ENCODE peak calls at places on chromosomes 1 and 21, in five cellular contexts. C is D721Med, I is left ventricle myocardium inferior, M is GM13976, J is lower lobe of right lung. S is an unnamed sample.

GRCh38 chr1:171263915-171264314 is 15.6 kb downstream of the FMO1 start:
- DNase-seq in C (no peak), I (no peak), M (no peak), J (no peak), S (no peak)

GRCh38 chr21:45283611-45284455 is 3.9 kb downstream of the POFUT2 start:
- DNase-seq in C (no peak), I (no peak), M (no peak), J (peak; percentile 38), S (no peak)

GRCh38 chr1:29474274-29474824 is 238.0 kb downstream of the PTPRU start:
- DNase-seq in C (no peak), I (no peak), M (no peak), J (no peak), S (no peak)

GRCh38 chr1:212566522-212567479 is 41.8 kb upstream of the ATF3 start:
- DNase-seq in C (no peak), I (no peak), M (peak; percentile 85), J (no peak), S (peak; percentile 82)

GRCh38 chr1:199646761-199647160 is 380.7 kb upstream of the NR5A2 start:
- DNase-seq in C (no peak), I (no peak), M (no peak), J (no peak), S (no peak)

GRCh38 chr1:205056188-205056611 is 13.2 kb downstream of the CNTN2 start:
- DNase-seq in C (peak; percentile 99), I (no peak), M (no peak), J (no peak), S (no peak)

GRCh38 chr1:207654320-207654719 is 9.4 kb downstream of the CR1L start:
- DNase-seq in C (no peak), I (no peak), M (no peak), J (no peak), S (no peak)

GRCh38 chr1:52955129-52955970 is 28.3 kb downstream of the SCP2 start:
- DNase-seq in C (no peak), I (no peak), M (no peak), J (no peak), S (no peak)

GRCh38 chr1:242554577-242554976 is 30.1 kb upstream of the PLD5 start:
- DNase-seq in C (no peak), I (no peak), M (no peak), J (no peak), S (no peak)

GRCh38 chr1:212366901-212367300 is 47.8 kb downstream of the PACC1 start:
- DNase-seq in C (no peak), I (no peak), M (no peak), J (no peak), S (no peak)

GRCh38 chr1:38938722-38939260 is 2.8 kb downstream of the RHBDL2 start:
- DNase-seq in C (no peak), I (no peak), M (no peak), J (no peak), S (no peak)

GRCh38 chr21:17949395-17949794 is 130.2 kb upstream of the C21orf91 start:
- DNase-seq in C (no peak), I (no peak), M (no peak), J (no peak), S (no peak)

GRCh38 chr1:98704474-98704873 is 43.0 kb downstream of the SNX7 start:
- DNase-seq in C (no peak), I (no peak), M (no peak), J (no peak), S (no peak)

GRCh38 chr1:10644307-10645128 is 151.9 kb downstream of the CASZ1 start:
- DNase-seq in C (no peak), I (no peak), M (no peak), J (no peak), S (no peak)

GRCh38 chr1:111204923-111205723 is 4.7 kb upstream of the DENND2D start:
- DNase-seq in C (no peak), I (no peak), M (no peak), J (no peak), S (no peak)

GRCh38 chr1:59223943-59224639 is 72.8 kb upstream of the FGGY start:
- DNase-seq in C (no peak), I (no peak), M (no peak), J (no peak), S (no peak)

GRCh38 chr21:44763451-44764318 is 37.9 kb downstream of the UBE2G2 start:
- DNase-seq in C (no peak), I (no peak), M (no peak), J (no peak), S (no peak)

GRCh38 chr1:205907794-205908193 is 35.5 kb downstream of the SLC26A9 start:
- DNase-seq in C (no peak), I (no peak), M (no peak), J (no peak), S (no peak)

GRCh38 chr21:34004013-34004938 is 69.1 kb upstream of the MRPS6 start:
- DNase-seq in C (no peak), I (no peak), M (no peak), J (no peak), S (no peak)

GRCh38 chr1:87684786-87685185 is 356.1 kb downstream of the LMO4 start:
- DNase-seq in C (no peak), I (no peak), M (no peak), J (no peak), S (no peak)

GRCh38 chr21:16037386-16037785 is 307.6 kb downstream of the USP25 start:
- DNase-seq in C (no peak), I (no peak), M (no peak), J (no peak), S (no peak)

GRCh38 chr1:237938553-237938952 is 47.8 kb upstream of the ZP4 start:
- DNase-seq in C (no peak), I (no peak), M (no peak), J (no peak), S (no peak)

GRCh38 chr1:78229344-78229743 is 183.6 kb downstream of the GIPC2 start:
- DNase-seq in C (no peak), I (no peak), M (no peak), J (no peak), S (no peak)

GRCh38 chr1:182092336-182092735 is 30.8 kb upstream of the ZNF648 start:
- DNase-seq in C (no peak), I (no peak), M (no peak), J (no peak), S (no peak)

GRCh38 chr1:197618065-197618464 is 157.2 kb downstream of the DENND1B start:
- DNase-seq in C (no peak), I (no peak), M (no peak), J (no peak), S (no peak)

GRCh38 chr1:36609241-36610027 is 126.7 kb upstream of the CSF3R start:
- DNase-seq in C (peak; percentile 75), I (no peak), M (peak; percentile 80), J (no peak), S (no peak)

GRCh38 chr1:229379901-229380300 is 37.1 kb upstream of the CCSAP start:
- DNase-seq in C (no peak), I (no peak), M (no peak), J (no peak), S (no peak)

GRCh38 chr1:216824511-216824910 is 101.3 kb upstream of the ESRRG start:
- DNase-seq in C (no peak), I (no peak), M (no peak), J (no peak), S (no peak)

GRCh38 chr1:59020151-59020997 is 236.5 kb upstream of the JUN start:
- DNase-seq in C (no peak), I (peak; percentile 30), M (peak; percentile 54), J (peak; percentile 54), S (peak; percentile 78)

GRCh38 chr1:89635825-89636815 is 3.2 kb downstream of the LRRC8C start:
- DNase-seq in C (no peak), I (no peak), M (no peak), J (no peak), S (no peak)

GRCh38 chr1:67463298-67463960 is 33.2 kb upstream of the SERBP1 start:
- DNase-seq in C (no peak), I (no peak), M (no peak), J (no peak), S (no peak)

DNA sequence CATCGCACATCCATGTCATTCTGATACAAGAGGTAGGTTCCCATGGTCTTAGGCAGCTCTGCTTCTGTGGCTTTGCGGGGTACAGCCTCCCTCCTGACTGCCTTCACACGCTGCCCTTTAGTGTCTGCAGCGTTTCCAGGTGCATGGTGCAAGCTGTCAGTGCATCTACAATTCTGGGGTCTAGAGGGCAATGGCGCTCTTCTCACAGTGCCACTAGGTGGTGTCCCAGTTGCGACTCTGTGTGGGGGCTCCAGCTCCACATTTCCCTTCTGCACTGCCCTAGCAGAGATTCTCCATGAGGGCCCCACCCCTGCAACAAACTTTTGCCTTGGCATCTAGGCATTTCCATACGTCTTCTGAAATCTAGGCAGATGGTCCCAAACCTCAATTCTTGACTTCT is 138.2 kb upstream of the BRINP3 start:
- DNase-seq in C (no peak), I (no peak), M (no peak), J (no peak), S (no peak)
- TF ChIP-seq CTCF in C (no peak), I (no peak), M (no peak), J (no peak), S (no peak)

DNA sequence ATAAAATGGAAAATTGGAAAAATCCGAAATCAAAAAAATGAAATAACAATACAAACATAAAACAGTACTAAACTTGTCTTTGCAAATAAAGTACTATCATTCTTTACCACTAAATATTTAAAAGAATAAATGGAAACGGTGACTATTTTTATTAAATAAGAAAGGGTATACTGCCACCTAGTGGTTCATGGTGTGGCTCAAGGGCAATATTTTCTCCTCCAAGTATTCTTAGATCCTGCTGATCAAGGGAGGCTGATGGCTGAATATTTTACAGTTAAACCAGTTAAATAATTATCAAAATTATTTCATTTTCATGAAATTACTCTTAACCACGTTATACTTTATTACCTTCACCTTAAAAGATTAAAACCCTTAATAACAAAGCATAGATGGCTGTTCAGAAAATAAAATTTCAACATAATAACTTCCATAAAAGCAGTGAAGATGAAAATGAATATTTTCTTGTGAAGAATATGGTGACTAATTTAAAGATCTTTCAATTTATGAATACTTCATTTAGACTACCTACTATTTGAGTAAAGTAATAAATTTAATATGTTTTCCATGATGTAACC is 1793.9 kb downstream of the NCAM2 start:
- DNase-seq in C (no peak), I (no peak), M (peak; percentile 33), J (no peak), S (no peak)
- TF ChIP-seq CTCF in C (peak; percentile 67), I (peak; percentile 86), M (peak; percentile 54), J (peak; percentile 86), S (peak; percentile 86)

DNA sequence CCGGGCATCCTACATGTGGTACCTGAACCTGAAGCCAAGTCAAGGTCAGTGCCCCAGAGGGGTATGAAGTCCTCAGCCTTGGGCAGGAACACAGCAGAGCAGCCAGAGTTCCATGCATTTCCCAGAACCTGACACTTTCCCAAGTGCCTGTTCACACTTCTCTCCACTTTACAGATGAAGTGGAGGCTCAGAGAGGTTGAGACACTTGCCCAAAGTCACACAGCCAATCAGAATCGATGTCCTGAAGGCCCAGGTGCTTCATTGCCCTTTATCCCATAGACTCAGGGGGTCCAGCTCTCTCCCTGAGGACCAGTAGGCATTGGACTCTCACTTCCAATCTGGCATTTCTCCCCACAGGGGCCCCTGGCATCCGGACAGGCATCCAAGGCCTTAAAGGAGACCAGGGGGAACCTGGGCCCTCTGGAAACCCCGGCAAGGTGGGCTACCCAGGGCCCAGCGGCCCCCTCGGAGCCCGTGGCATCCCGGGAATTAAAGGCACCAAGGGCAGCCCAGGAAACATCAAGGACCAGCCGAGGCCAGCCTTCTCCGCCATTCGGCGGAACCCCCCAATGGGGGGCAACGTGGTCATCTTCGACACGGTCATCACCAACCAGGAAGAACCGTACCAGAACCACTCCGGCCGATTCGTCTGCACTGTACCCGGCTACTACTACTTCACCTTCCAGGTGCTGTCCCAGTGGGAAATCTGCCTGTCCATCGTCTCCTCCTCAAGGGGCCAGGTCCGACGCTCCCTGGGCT is 2.2 kb downstream of the C1QA start:
- DNase-seq in C (no peak), I (no peak), M (no peak), J (no peak), S (no peak)
- TF ChIP-seq CTCF in C (no peak), I (no peak), M (no peak), J (no peak), S (no peak)

GRCh38 chr1:145826030-145826429 is 2.0 kb downstream of the POLR3C start:
- DNase-seq in C (no peak), I (no peak), M (no peak), J (no peak), S (no peak)
- TF ChIP-seq CTCF in C (no peak), I (no peak), M (no peak), J (no peak), S (no peak)

S was measured in CD14-positive monocyte.